ENCODE peak calls at places on chromosomes 3 and 15, in five cellular contexts. K is HCT116, J is PC-3, A is GM23248, S is astrocyte. O is an unnamed sample.

GRCh38 chr3:20080956-20081554 is 40.8 kb downstream of the KAT2B start:
- DNase-seq in K (no peak), J (peak; percentile 15), A (no peak), S (peak; percentile 19), O (no peak)

GRCh38 chr3:13581485-13582365 is 32.8 kb downstream of the FBLN2 start:
- DNase-seq in K (no peak), J (no peak), A (peak; percentile 33), S (peak; percentile 20), O (no peak)

GRCh38 chr3:124986153-124987143 is 51.9 kb upstream of the MUC13 start:
- DNase-seq in K (peak; percentile 91), J (peak; percentile 89), A (peak; percentile 97), S (peak; percentile 96), O (peak; percentile 89)

GRCh38 chr3:48402281-48402732 is 27.6 kb downstream of the PLXNB1 start:
- DNase-seq in K (peak; percentile 46), J (peak; percentile 77), A (peak; percentile 97), S (peak; percentile 91), O (no peak)

GRCh38 chr15:41568350-41569017 is 9.5 kb downstream of the TYRO3 start:
- DNase-seq in K (no peak), J (no peak), A (no peak), S (no peak), O (no peak)

GRCh38 chr3:168885028-168885427 is 778.5 kb downstream of the MECOM start:
- DNase-seq in K (no peak), J (peak; percentile 96), A (peak; percentile 75), S (peak; percentile 94), O (no peak)

GRCh38 chr3:141681390-141681780 is 56.7 kb upstream of the RNF7 start:
- DNase-seq in K (no peak), J (no peak), A (no peak), S (no peak), O (no peak)

GRCh38 chr3:144770291-144770690 is 798.7 kb downstream of the DIPK2A start:
- DNase-seq in K (no peak), J (no peak), A (no peak), S (no peak), O (no peak)

GRCh38 chr3:121781611-121782010 is 32.1 kb upstream of the GOLGB1 start:
- DNase-seq in K (no peak), J (no peak), A (no peak), S (no peak), O (no peak)

GRCh38 chr3:71064288-71064975 is 519.1 kb downstream of the FOXP1 start:
- DNase-seq in K (no peak), J (peak; percentile 57), A (peak; percentile 80), S (peak; percentile 66), O (peak; percentile 51)

GRCh38 chr3:195748661-195749060 is 27.9 kb downstream of the MUC20 start:
- DNase-seq in K (no peak), J (no peak), A (no peak), S (no peak), O (no peak)

GRCh38 chr15:42111924-42112323 is 17.6 kb upstream of the PLA2G4D start:
- DNase-seq in K (no peak), J (no peak), A (no peak), S (no peak), O (no peak)

GRCh38 chr3:25870452-25870851 is 80.6 kb downstream of the OXSM start:
- DNase-seq in K (no peak), J (no peak), A (peak; percentile 20), S (no peak), O (no peak)

GRCh38 chr3:115632026-115632425 is 8.7 kb downstream of the GAP43 start:
- DNase-seq in K (no peak), J (no peak), A (no peak), S (no peak), O (no peak)

GRCh38 chr3:128950223-128950938 is 43.5 kb downstream of the CFAP92 start:
- DNase-seq in K (peak; percentile 21), J (peak; percentile 12), A (peak; percentile 19), S (peak; percentile 29), O (peak; percentile 67)

GRCh38 chr3:98974442-98974841 is 72.9 kb upstream of the DCBLD2 start:
- DNase-seq in K (no peak), J (peak; percentile 68), A (no peak), S (no peak), O (no peak)

GRCh38 chr3:195154111-195154791 is 116.7 kb downstream of the XXYLT1 start:
- DNase-seq in K (no peak), J (no peak), A (peak; percentile 16), S (peak; percentile 36), O (peak; percentile 71)

GRCh38 chr15:99449514-99449913 is 116.3 kb upstream of the MEF2A start:
- DNase-seq in K (no peak), J (no peak), A (peak; percentile 47), S (peak; percentile 36), O (no peak)

GRCh38 chr15:25088261-25088790 is 133.5 kb downstream of the SNRPN start:
- DNase-seq in K (no peak), J (no peak), A (no peak), S (no peak), O (no peak)

GRCh38 chr3:139674585-139675260 is 3.0 kb downstream of the NMNAT3 start:
- DNase-seq in K (no peak), J (peak; percentile 41), A (no peak), S (no peak), O (no peak)

GRCh38 chr3:82927309-82928253 is 1166.1 kb upstream of the GBE1 start:
- DNase-seq in K (no peak), J (peak; percentile 63), A (no peak), S (peak; percentile 0), O (no peak)

GRCh38 chr3:127455541-127456450 is 134.7 kb downstream of the TPRA1 start:
- DNase-seq in K (peak; percentile 34), J (peak; percentile 78), A (peak; percentile 79), S (peak; percentile 21), O (peak; percentile 81)
- TF ChIP-seq EZH2 in K (no peak), J (no peak), A (no peak), S (no peak), O (peak; percentile 23)

GRCh38 chr3:174287601-174288180 is 571.4 kb upstream of the NAALADL2 start:
- DNase-seq in K (no peak), J (no peak), A (no peak), S (no peak), O (no peak)

GRCh38 chr3:174280186-174280585 is 578.9 kb upstream of the NAALADL2 start:
- DNase-seq in K (no peak), J (no peak), A (no peak), S (no peak), O (no peak)

DNA sequence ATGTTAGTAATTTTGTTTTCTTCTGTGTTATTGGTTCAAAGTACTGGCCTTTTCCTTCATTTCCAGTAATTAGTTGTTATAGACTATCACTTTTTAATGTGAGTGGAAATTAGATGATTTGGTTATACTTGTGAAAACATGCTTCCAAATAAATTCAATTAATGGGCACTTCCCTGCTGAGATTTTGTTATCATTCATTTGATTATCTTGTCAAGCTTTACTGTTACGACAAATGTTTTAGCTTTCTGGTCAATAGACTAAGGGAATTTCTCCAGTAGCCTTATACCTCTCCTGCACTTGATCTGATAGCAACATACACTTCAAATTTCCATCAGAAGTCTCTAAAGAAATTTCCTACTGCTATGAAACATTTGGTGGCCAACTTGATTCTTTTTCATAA is 573.9 kb upstream of the NAALADL2 start:
- DNase-seq in K (no peak), J (no peak), A (no peak), S (no peak), O (no peak)
- TF ChIP-seq EZH2 in K (no peak), J (no peak), A (no peak), S (no peak), O (no peak)

GRCh38 chr3:138329127-138329983 is at the start of gene NME9:
- DNase-seq in K (peak; percentile 87), J (peak; percentile 75), A (peak; percentile 88), S (peak; percentile 71), O (peak; percentile 85)
- TF ChIP-seq EZH2 in K (no peak), J (no peak), A (no peak), S (no peak), O (no peak)

DNA sequence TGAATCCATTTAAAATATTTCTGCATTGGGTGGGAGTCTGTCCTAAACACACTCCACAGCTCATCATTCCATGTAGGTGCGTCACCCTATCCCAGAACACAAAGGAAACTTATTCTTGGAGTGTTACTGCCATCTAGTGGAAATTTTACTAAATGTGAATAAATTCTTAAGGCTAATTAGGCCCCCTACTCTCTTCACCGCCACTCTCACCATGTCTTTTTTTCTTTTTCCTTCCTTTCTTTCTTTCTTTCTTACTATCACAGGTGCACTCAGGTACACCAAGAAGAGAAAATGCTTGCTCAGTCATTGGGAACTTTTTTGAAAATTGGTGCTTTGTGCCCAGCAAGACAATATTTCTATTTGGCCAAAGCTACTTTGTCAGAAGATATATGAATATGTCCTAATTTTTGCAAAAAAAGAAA is 26.4 kb upstream of the ATP8B4 start:
- DNase-seq in K (peak; percentile 71), J (peak; percentile 90), A (peak; percentile 85), S (peak; percentile 66), O (peak; percentile 86)
- TF ChIP-seq EZH2 in K (no peak), J (no peak), A (no peak), S (no peak), O (no peak)

GRCh38 chr3:147405552-147406254 is 640 bp downstream of the ZIC4 start:
- DNase-seq in K (no peak), J (no peak), A (no peak), S (no peak), O (no peak)
- TF ChIP-seq EZH2 in K (no peak), J (no peak), A (no peak), S (no peak), O (no peak)